ENCODE peak calls at places on chromosome 5, in eight cellular contexts. One of them, this sample, is unnamed.
A peak's percentile ranks its signal among the peaks of the same experiment; 100 is the strongest.

GRCh38 chr5:148970228-148970627 is 92.6 kb downstream of the SH3TC2 start:
- DNase-seq in SK-N-SH: no peak
- DNase-seq in A549: no peak
- DNase-seq in fibroblast of lung: peak; percentile 58
- DNase-seq in astrocyte: no peak
- DNase-seq in HepG2: no peak
- DNase-seq in mammary epithelial cell: no peak
- DNase-seq in OCI-LY7: no peak
- DNase-seq in this sample: peak; percentile 32

GRCh38 chr5:67211926-67212325 is 15.3 kb upstream of the CD180 start:
- DNase-seq in SK-N-SH: no peak
- DNase-seq in A549: no peak
- DNase-seq in fibroblast of lung: peak; percentile 71
- DNase-seq in astrocyte: peak; percentile 93
- DNase-seq in HepG2: no peak
- DNase-seq in mammary epithelial cell: peak; percentile 90
- DNase-seq in OCI-LY7: no peak
- DNase-seq in this sample: peak; percentile 58

GRCh38 chr5:131769961-131770360 is 26.9 kb downstream of the FNIP1 start:
- DNase-seq in SK-N-SH: no peak
- DNase-seq in A549: no peak
- DNase-seq in fibroblast of lung: no peak
- DNase-seq in astrocyte: no peak
- DNase-seq in HepG2: peak; percentile 31
- DNase-seq in mammary epithelial cell: no peak
- DNase-seq in OCI-LY7: no peak
- DNase-seq in this sample: no peak

GRCh38 chr5:141557681-141558136 is 61.1 kb downstream of the DIAPH1 start:
- DNase-seq in SK-N-SH: peak; percentile 69
- DNase-seq in A549: peak; percentile 31
- DNase-seq in fibroblast of lung: peak; percentile 99
- DNase-seq in astrocyte: peak; percentile 100
- DNase-seq in HepG2: peak; percentile 50
- DNase-seq in mammary epithelial cell: peak; percentile 99
- DNase-seq in OCI-LY7: peak; percentile 86
- DNase-seq in this sample: peak; percentile 56

GRCh38 chr5:123093279-123094226 is 4.5 kb downstream of the PRDM6 start:
- DNase-seq in SK-N-SH: peak; percentile 58
- DNase-seq in A549: no peak
- DNase-seq in fibroblast of lung: peak; percentile 81
- DNase-seq in astrocyte: no peak
- DNase-seq in HepG2: no peak
- DNase-seq in mammary epithelial cell: no peak
- DNase-seq in OCI-LY7: no peak
- DNase-seq in this sample: no peak

GRCh38 chr5:68534131-68534940 is 318.8 kb downstream of the PIK3R1 start:
- DNase-seq in SK-N-SH: peak; percentile 52
- DNase-seq in A549: no peak
- DNase-seq in fibroblast of lung: no peak
- DNase-seq in astrocyte: peak; percentile 52
- DNase-seq in HepG2: peak; percentile 2
- DNase-seq in mammary epithelial cell: no peak
- DNase-seq in OCI-LY7: no peak
- DNase-seq in this sample: peak; percentile 47

GRCh38 chr5:155727512-155728145 is 599.3 kb upstream of the SGCD start:
- DNase-seq in SK-N-SH: no peak
- DNase-seq in A549: peak; percentile 26
- DNase-seq in fibroblast of lung: no peak
- DNase-seq in astrocyte: no peak
- DNase-seq in HepG2: no peak
- DNase-seq in mammary epithelial cell: peak; percentile 3
- DNase-seq in OCI-LY7: no peak
- DNase-seq in this sample: no peak

GRCh38 chr5:113546711-113547159 is 33.2 kb downstream of the YTHDC2 start:
- DNase-seq in SK-N-SH: no peak
- DNase-seq in A549: no peak
- DNase-seq in fibroblast of lung: peak; percentile 66
- DNase-seq in astrocyte: peak; percentile 93
- DNase-seq in HepG2: no peak
- DNase-seq in mammary epithelial cell: peak; percentile 67
- DNase-seq in OCI-LY7: no peak
- DNase-seq in this sample: no peak

GRCh38 chr5:88140396-88140862 is 128.2 kb downstream of the TMEM161B start:
- DNase-seq in SK-N-SH: no peak
- DNase-seq in A549: peak; percentile 15
- DNase-seq in fibroblast of lung: no peak
- DNase-seq in astrocyte: peak; percentile 10
- DNase-seq in HepG2: no peak
- DNase-seq in mammary epithelial cell: no peak
- DNase-seq in OCI-LY7: no peak
- DNase-seq in this sample: peak; percentile 58

GRCh38 chr5:65858316-65858715 is 68.1 kb upstream of the ERBIN start:
- DNase-seq in SK-N-SH: no peak
- DNase-seq in A549: no peak
- DNase-seq in fibroblast of lung: no peak
- DNase-seq in astrocyte: peak; percentile 43
- DNase-seq in HepG2: no peak
- DNase-seq in mammary epithelial cell: peak; percentile 62
- DNase-seq in OCI-LY7: no peak
- DNase-seq in this sample: no peak

GRCh38 chr5:95520176-95520575 is 34.6 kb downstream of the SKIC3 start:
- DNase-seq in SK-N-SH: no peak
- DNase-seq in A549: no peak
- DNase-seq in fibroblast of lung: no peak
- DNase-seq in astrocyte: no peak
- DNase-seq in HepG2: no peak
- DNase-seq in mammary epithelial cell: no peak
- DNase-seq in OCI-LY7: no peak
- DNase-seq in this sample: no peak

GRCh38 chr5:65198777-65199120 is 283.0 kb downstream of the ADAMTS6 start:
- DNase-seq in SK-N-SH: no peak
- DNase-seq in A549: peak; percentile 33
- DNase-seq in fibroblast of lung: peak; percentile 86
- DNase-seq in astrocyte: peak; percentile 100
- DNase-seq in HepG2: peak; percentile 35
- DNase-seq in mammary epithelial cell: peak; percentile 99
- DNase-seq in OCI-LY7: no peak
- DNase-seq in this sample: peak; percentile 69

GRCh38 chr5:158755971-158756370 is 343.7 kb downstream of the EBF1 start:
- DNase-seq in SK-N-SH: no peak
- DNase-seq in A549: no peak
- DNase-seq in fibroblast of lung: peak; percentile 41
- DNase-seq in astrocyte: peak; percentile 75
- DNase-seq in HepG2: no peak
- DNase-seq in mammary epithelial cell: no peak
- DNase-seq in OCI-LY7: no peak
- DNase-seq in this sample: no peak

GRCh38 chr5:81355291-81356251 is 38.4 kb downstream of the ACOT12 start:
- DNase-seq in SK-N-SH: no peak
- DNase-seq in A549: no peak
- DNase-seq in fibroblast of lung: no peak
- DNase-seq in astrocyte: no peak
- DNase-seq in HepG2: no peak
- DNase-seq in mammary epithelial cell: no peak
- DNase-seq in OCI-LY7: no peak
- DNase-seq in this sample: no peak

GRCh38 chr5:14035859-14036440 is 91.5 kb upstream of the DNAH5 start:
- DNase-seq in SK-N-SH: no peak
- DNase-seq in A549: peak; percentile 95
- DNase-seq in fibroblast of lung: peak; percentile 95
- DNase-seq in astrocyte: peak; percentile 100
- DNase-seq in HepG2: peak; percentile 73
- DNase-seq in mammary epithelial cell: peak; percentile 99
- DNase-seq in OCI-LY7: no peak
- DNase-seq in this sample: peak; percentile 94

GRCh38 chr5:14038341-14038959 is 94.0 kb upstream of the DNAH5 start:
- DNase-seq in SK-N-SH: no peak
- DNase-seq in A549: peak; percentile 69
- DNase-seq in fibroblast of lung: peak; percentile 67
- DNase-seq in astrocyte: peak; percentile 89
- DNase-seq in HepG2: peak; percentile 32
- DNase-seq in mammary epithelial cell: peak; percentile 61
- DNase-seq in OCI-LY7: no peak
- DNase-seq in this sample: peak; percentile 86

GRCh38 chr5:14034991-14035390 is 90.5 kb upstream of the DNAH5 start:
- DNase-seq in SK-N-SH: no peak
- DNase-seq in A549: no peak
- DNase-seq in fibroblast of lung: no peak
- DNase-seq in astrocyte: peak; percentile 31
- DNase-seq in HepG2: no peak
- DNase-seq in mammary epithelial cell: no peak
- DNase-seq in OCI-LY7: no peak
- DNase-seq in this sample: no peak

GRCh38 chr5:14036947-14037346 is 92.5 kb upstream of the DNAH5 start:
- DNase-seq in SK-N-SH: no peak
- DNase-seq in A549: peak; percentile 22
- DNase-seq in fibroblast of lung: no peak
- DNase-seq in astrocyte: peak; percentile 45
- DNase-seq in HepG2: no peak
- DNase-seq in mammary epithelial cell: peak; percentile 36
- DNase-seq in OCI-LY7: no peak
- DNase-seq in this sample: no peak

GRCh38 chr5:14036514-14036913 is 92.0 kb upstream of the DNAH5 start:
- DNase-seq in SK-N-SH: no peak
- DNase-seq in A549: peak; percentile 79
- DNase-seq in fibroblast of lung: peak; percentile 28
- DNase-seq in astrocyte: peak; percentile 63
- DNase-seq in HepG2: no peak
- DNase-seq in mammary epithelial cell: peak; percentile 45
- DNase-seq in OCI-LY7: no peak
- DNase-seq in this sample: peak; percentile 84
- H3K4me2 ChIP-seq in SK-N-SH: peak overlapping the region; percentile 76
- H3K4me2 ChIP-seq in A549: peak overlapping the region; percentile 88
- H3K4me2 ChIP-seq in fibroblast of lung: peak overlapping the region; percentile 45
- H3K4me2 ChIP-seq in astrocyte: peak overlapping the region; percentile 80
- H3K4me2 ChIP-seq in HepG2: peak overlapping the region; percentile 67
- H3K4me2 ChIP-seq in mammary epithelial cell: peak overlapping the region; percentile 60
- H3K4me2 ChIP-seq in OCI-LY7: no peak overlapping the region
- H3K4me2 ChIP-seq in this sample: peak overlapping the region; percentile 76

DNA sequence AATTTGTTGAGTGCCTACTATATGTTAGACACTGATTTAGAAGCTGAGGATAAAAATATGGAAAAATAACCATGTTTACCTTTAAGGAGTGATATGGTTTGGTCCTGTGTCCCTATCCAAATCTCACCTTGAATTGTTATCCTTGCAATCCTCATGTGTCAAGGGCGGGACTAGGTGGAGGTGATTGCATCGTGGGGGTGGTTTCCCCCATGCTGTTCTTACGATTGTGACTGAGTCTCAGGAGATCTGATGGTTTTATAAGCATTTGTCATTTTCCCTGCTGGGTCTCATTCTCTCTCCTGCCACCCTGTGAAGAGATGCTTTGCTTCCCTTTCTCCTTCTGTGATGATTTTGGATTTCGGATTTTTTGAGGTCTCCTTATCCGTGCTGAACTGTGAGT is 876.4 kb downstream of the DTWD2 start:
- DNase-seq in SK-N-SH: no peak
- DNase-seq in A549: no peak
- DNase-seq in fibroblast of lung: no peak
- DNase-seq in astrocyte: no peak
- DNase-seq in HepG2: no peak
- DNase-seq in mammary epithelial cell: no peak
- DNase-seq in OCI-LY7: no peak
- DNase-seq in this sample: no peak
- TF ChIP-seq CTCF in SK-N-SH: no peak
- TF ChIP-seq CTCF in A549: no peak
- TF ChIP-seq CTCF in fibroblast of lung: no peak
- TF ChIP-seq CTCF in astrocyte: no peak
- TF ChIP-seq CTCF in HepG2: no peak
- TF ChIP-seq CTCF in mammary epithelial cell: no peak
- TF ChIP-seq CTCF in OCI-LY7: no peak
- TF ChIP-seq CTCF in this sample: no peak

DNA sequence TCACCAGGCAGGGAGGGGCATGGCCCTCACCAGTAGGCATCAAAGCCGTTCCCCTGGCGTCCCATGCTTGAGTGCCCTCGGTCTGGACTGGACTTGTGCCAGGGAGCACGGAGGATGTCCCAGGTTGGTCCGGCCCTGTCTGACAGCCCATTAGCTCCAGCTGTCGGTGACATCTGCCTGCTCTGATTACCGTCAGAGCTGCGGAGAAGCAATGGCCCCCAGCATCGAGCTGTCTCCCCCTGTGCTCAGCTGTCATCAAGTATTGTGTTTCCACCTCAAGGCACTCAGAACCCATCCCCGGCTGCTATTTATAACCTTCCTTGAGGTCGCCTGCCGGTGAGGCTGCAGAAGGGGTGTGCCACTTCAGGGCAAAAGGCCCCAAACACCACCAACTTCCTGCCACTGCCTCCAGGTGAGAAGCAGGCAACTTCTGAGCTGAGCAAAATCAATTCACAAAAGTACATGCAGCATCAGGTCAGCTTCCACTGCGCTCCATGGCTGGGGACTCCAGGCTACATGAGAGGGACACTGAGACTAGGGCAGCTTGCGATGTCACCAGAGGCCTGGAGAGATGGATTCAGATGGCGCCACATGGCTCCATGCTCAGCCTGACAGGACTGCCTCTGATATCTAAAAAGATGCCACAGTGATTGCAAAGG is 142.7 kb downstream of the C5orf15 start:
- DNase-seq in SK-N-SH: peak; percentile 68
- DNase-seq in A549: no peak
- DNase-seq in fibroblast of lung: no peak
- DNase-seq in astrocyte: no peak
- DNase-seq in HepG2: no peak
- DNase-seq in mammary epithelial cell: no peak
- DNase-seq in OCI-LY7: peak; percentile 11
- DNase-seq in this sample: no peak
- H3K27ac ChIP-seq in SK-N-SH: no peak overlapping the region
- H3K27ac ChIP-seq in A549: no peak overlapping the region
- H3K27ac ChIP-seq in fibroblast of lung: no peak overlapping the region
- H3K27ac ChIP-seq in astrocyte: no peak overlapping the region
- H3K27ac ChIP-seq in HepG2: no peak overlapping the region
- H3K27ac ChIP-seq in mammary epithelial cell: no peak overlapping the region
- H3K27ac ChIP-seq in OCI-LY7: no peak overlapping the region
- H3K27ac ChIP-seq in this sample: no peak overlapping the region

DNA sequence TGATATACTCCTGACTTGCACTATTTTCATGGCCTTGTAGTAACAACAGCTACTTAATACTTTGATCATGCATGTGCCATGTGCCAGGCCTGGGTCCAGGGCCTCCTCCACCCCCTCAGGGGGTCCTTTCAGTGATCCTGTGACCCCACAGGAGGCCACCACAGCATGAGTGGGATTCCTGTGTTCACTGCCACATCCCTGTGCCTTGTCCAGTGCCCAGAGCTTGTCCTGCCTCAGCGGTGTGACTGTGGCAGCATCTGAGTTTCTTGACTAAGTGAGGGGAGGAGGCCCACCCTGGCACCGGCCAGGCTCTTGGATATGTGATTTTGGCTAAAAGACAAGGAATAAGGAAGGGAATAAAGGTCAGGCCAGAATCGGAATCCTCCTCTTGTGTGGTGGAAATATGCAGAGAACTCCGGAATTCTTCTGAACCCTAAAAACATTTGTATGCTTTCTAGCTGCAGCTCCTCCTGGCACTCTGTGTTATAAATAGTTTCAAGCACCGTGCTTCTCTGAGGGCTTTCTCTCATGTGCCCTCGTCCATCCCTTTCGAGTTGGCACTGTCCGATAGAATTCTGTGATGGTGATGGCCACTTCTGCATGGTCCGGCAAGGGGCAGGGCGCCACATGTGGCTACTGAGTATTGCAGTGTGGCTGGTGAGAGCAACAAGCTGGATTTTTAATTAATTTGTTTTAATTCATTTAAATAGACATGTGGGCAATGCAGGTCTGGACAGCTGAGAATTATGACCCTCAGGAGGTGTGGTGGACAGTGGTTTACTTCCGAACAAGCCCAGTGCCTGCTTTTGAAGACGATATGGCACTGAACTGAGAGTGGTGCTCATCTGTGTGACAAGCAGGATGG is 31.8 kb downstream of the TENT4A start:
- DNase-seq in SK-N-SH: no peak
- DNase-seq in A549: no peak
- DNase-seq in fibroblast of lung: no peak
- DNase-seq in astrocyte: no peak
- DNase-seq in HepG2: no peak
- DNase-seq in mammary epithelial cell: no peak
- DNase-seq in OCI-LY7: no peak
- DNase-seq in this sample: no peak
- H3K4me2 ChIP-seq in SK-N-SH: no peak overlapping the region
- H3K4me2 ChIP-seq in A549: no peak overlapping the region
- H3K4me2 ChIP-seq in fibroblast of lung: no peak overlapping the region
- H3K4me2 ChIP-seq in astrocyte: no peak overlapping the region
- H3K4me2 ChIP-seq in HepG2: no peak overlapping the region
- H3K4me2 ChIP-seq in mammary epithelial cell: no peak overlapping the region
- H3K4me2 ChIP-seq in OCI-LY7: no peak overlapping the region
- H3K4me2 ChIP-seq in this sample: no peak overlapping the region

This sample was measured in PC-9.